ENCODE peak calls at places on chromosomes 1 and 21, in five cellular contexts. L is heart right ventricle, G is body of pancreas, D is colonic mucosa, W is sigmoid colon. K is an unnamed sample.
A peak's percentile ranks its signal among the peaks of the same experiment; 100 is the strongest.

GRCh38 chr1:8985915-8986813 is 40.1 kb downstream of the SLC2A7 start:
- DNase-seq in D (peak; percentile 82), W (peak; percentile 95), G (peak; percentile 84), L (peak; percentile 80), K (no peak)

GRCh38 chr1:9371391-9371935 is 78.8 kb downstream of the SPSB1 start:
- DNase-seq in L (peak; percentile 44), D (peak; percentile 33), W (peak; percentile 92), G (peak; percentile 42), K (no peak)

GRCh38 chr1:182248721-182249120 is 142.9 kb downstream of the GLUL start:
- DNase-seq in D (no peak), G (no peak), W (no peak), L (no peak), K (no peak)

GRCh38 chr1:241356187-241356518 is 852 bp downstream of the RGS7 start:
- DNase-seq in L (no peak), W (no peak), G (no peak), D (no peak), K (no peak)

GRCh38 chr1:151718011-151718431 is 1.4 kb upstream of the CELF3 start:
- DNase-seq in D (no peak), G (no peak), L (no peak), W (no peak), K (no peak)

GRCh38 chr1:1430114-1430982 is 5.1 kb upstream of the VWA1 start:
- DNase-seq in L (peak; percentile 89), W (peak; percentile 92), D (peak; percentile 60), G (peak; percentile 88), K (no peak)

GRCh38 chr1:51578383-51579109 is 38.3 kb upstream of the OSBPL9 start:
- DNase-seq in L (no peak), D (no peak), W (no peak), G (peak; percentile 4), K (peak; percentile 42)

GRCh38 chr1:201028473-201028889 is 5.0 kb upstream of the KIF21B start:
- DNase-seq in W (no peak), L (no peak), G (peak; percentile 65), D (peak; percentile 86), K (peak; percentile 21)

GRCh38 chr1:198047913-198048312 is 108.9 kb upstream of the NEK7 start:
- DNase-seq in L (no peak), G (no peak), W (no peak), D (no peak), K (no peak)

GRCh38 chr1:28602536-28603439 is 10.7 kb downstream of the RAB42 start:
- DNase-seq in L (no peak), W (peak; percentile 75), G (peak; percentile 74), D (peak; percentile 65), K (peak; percentile 68)

GRCh38 chr21:31397515-31397926 is 53.5 kb upstream of the TIAM1 start:
- DNase-seq in G (no peak), W (no peak), L (no peak), D (peak; percentile 21), K (peak; percentile 21)

GRCh38 chr1:151828931-151829330 is 2.7 kb downstream of the RORC start:
- DNase-seq in D (peak; percentile 57), G (peak; percentile 53), L (peak; percentile 45), W (no peak), K (no peak)

GRCh38 chr1:145877923-145878486 is 7.7 kb downstream of the ANKRD35 start:
- DNase-seq in D (no peak), G (no peak), L (no peak), W (no peak), K (no peak)

GRCh38 chr1:83508485-83509151 is 490.3 kb downstream of the TTLL7 start:
- DNase-seq in G (peak; percentile 36), W (no peak), L (no peak), D (no peak), K (no peak)

GRCh38 chr1:178094752-178095645 is 1.1 kb downstream of the RASAL2 start:
- DNase-seq in G (no peak), W (no peak), D (no peak), L (no peak), K (no peak)

GRCh38 chr1:41493626-41494350 is 9.3 kb upstream of the EDN2 start:
- DNase-seq in W (no peak), L (no peak), G (no peak), D (no peak), K (no peak)

GRCh38 chr1:236536540-236536939 is 12.8 kb downstream of the LGALS8 start:
- DNase-seq in G (peak; percentile 43), L (no peak), W (no peak), D (no peak), K (no peak)

GRCh38 chr1:65109515-65109914 is 38.5 kb upstream of the AK4 start:
- DNase-seq in W (no peak), G (no peak), D (no peak), L (no peak), K (no peak)

GRCh38 chr1:11704691-11705475 is 13.4 kb downstream of the DRAXIN start:
- DNase-seq in W (no peak), L (no peak), D (no peak), G (no peak), K (no peak)

GRCh38 chr1:221122501-221122900 is 243.3 kb downstream of the HLX start:
- DNase-seq in L (no peak), G (no peak), W (no peak), D (no peak), K (no peak)

GRCh38 chr1:202439308-202439707 is 90.8 kb downstream of the PPP1R12B start:
- DNase-seq in G (no peak), D (no peak), L (no peak), W (no peak), K (no peak)

GRCh38 chr1:12075195-12076114 is 12.4 kb downstream of the TNFRSF8 start:
- DNase-seq in D (no peak), G (peak; percentile 33), L (no peak), W (no peak), K (no peak)

GRCh38 chr1:18951818-18952391 is 4.6 kb downstream of the IFFO2 start:
- DNase-seq in G (no peak), L (no peak), W (no peak), D (no peak), K (no peak)

GRCh38 chr1:15849775-15850449 is 2.4 kb downstream of the SPEN start:
- DNase-seq in G (peak; percentile 61), D (peak; percentile 62), L (no peak), W (peak; percentile 73), K (peak; percentile 45)

GRCh38 chr1:229271448-229272120 is 673 bp downstream of the RAB4A start:
- DNase-seq in G (peak; percentile 27), W (no peak), D (peak; percentile 49), L (no peak), K (peak; percentile 71)

GRCh38 chr21:15276243-15276642 is 211.4 kb upstream of the NRIP1 start:
- DNase-seq in W (no peak), D (no peak), L (no peak), G (peak; percentile 69), K (no peak)

DNA sequence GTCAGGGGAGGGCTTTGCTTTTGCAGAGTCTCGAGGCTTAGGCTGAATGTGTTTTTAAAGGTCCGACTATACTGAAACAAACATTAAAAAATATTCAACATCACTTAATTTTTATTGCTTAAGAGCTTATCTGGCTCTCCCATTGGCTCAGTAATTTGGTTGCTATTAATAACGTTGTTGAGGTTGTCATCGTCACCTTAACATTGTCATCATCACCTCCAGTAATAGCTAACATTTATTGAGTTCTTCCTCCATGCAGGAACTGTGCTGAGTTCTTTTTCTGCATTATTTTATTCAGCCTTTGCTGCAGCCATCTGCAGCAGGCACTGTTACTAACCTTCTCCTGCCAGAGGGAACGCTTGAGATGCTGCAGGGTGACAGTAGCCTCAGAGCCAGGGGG is 40.1 kb downstream of the ADARB1 start:
- DNase-seq in W (no peak), D (no peak), L (no peak), G (no peak), K (no peak)
- H3K4me1 ChIP-seq in W (peaks cover 59% of the 10 kb centered on the region), D (no peaks in the 10 kb centered on the region), L (peaks cover 70% of the 10 kb centered on the region), G (no peaks in the 10 kb centered on the region), K (peaks cover 37% of the 10 kb centered on the region)

GRCh38 chr1:156579472-156579871 is at the start of gene TTC24:
- DNase-seq in D (no peak), W (peak; percentile 6), G (no peak), L (no peak), K (no peak)

GRCh38 chr1:156584813-156585212 is 5.3 kb downstream of the TTC24 start:
- DNase-seq in D (no peak), L (no peak), W (no peak), G (no peak), K (peak; percentile 67)

GRCh38 chr1:156582388-156583022 is 3.0 kb downstream of the TTC24 start:
- DNase-seq in D (no peak), L (no peak), W (no peak), G (no peak), K (peak; percentile 74)

GRCh38 chr1:156583821-156584622 is 4.5 kb downstream of the TTC24 start:
- DNase-seq in L (no peak), W (peak; percentile 87), D (peak; percentile 84), G (peak; percentile 84), K (peak; percentile 90)

DNA sequence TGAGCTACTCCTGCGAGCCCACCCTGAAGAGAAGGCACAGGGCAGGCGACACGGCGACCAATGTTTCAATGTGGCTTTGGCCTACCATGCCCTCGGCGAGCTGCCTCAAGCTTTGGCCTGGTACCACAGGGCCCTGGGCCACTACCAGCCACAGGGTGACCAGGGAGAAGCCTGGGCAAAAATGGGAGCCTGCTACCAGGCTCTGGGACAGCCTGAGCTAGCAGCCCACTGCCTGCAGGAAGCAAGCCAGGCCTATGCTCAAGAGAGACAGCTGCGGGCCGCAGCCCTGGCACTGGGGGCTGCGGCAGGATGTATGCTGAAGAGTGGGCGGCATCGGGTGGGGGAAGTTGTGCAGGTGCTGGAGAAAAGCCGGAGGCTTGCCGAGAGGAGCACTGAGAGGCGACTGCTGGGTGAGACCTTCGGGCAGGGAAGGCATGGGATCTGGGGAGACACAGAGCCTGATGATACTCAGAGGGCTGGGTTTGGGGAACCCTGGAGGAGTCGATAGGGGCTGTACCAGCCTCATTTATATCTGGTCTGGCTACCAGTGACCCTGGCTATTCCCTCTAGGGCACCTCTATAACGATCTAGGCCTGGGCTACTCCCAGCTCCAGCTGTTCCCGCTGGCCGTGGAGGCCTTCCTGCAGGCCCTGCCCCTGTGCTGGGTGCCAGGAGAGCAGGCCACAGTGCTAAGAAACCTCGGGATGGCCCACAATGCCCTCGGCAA is 2.3 kb downstream of the TTC24 start:
- DNase-seq in D (no peak), L (no peak), W (peak; percentile 47), G (no peak), K (peak; percentile 83)
- H3K4me1 ChIP-seq in D (no peaks in the 10 kb centered on the region), L (peaks cover 4% of the 10 kb centered on the region), W (no peaks in the 10 kb centered on the region), G (no peaks in the 10 kb centered on the region), K (peaks cover 39% of the 10 kb centered on the region)

DNA sequence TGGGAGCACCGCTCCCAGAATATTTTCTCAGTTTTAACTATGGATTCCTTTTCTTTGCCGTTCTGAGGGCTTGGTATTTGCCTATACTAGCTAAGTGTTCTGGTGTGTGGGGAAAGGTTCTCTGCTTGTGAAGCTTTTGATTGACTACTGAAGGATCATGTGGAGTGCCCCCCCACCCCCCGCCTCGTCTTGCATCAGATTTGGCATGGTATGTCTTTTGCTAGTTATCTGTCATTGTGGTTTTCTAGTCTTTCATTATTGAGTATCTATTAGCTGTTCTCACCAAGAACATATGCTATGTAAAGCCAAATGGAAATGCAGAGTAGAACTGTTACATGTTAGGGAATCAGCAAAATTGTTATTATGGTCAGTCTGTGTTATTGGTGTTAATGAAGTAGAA is 58.3 kb downstream of the MACF1 start:
- DNase-seq in L (no peak), W (no peak), D (no peak), G (no peak), K (no peak)
- H3K4me1 ChIP-seq in L (peaks cover 37% of the 10 kb centered on the region), W (peaks cover 45% of the 10 kb centered on the region), D (no peaks in the 10 kb centered on the region), G (peaks cover 2% of the 10 kb centered on the region), K (peaks cover 45% of the 10 kb centered on the region)

DNA sequence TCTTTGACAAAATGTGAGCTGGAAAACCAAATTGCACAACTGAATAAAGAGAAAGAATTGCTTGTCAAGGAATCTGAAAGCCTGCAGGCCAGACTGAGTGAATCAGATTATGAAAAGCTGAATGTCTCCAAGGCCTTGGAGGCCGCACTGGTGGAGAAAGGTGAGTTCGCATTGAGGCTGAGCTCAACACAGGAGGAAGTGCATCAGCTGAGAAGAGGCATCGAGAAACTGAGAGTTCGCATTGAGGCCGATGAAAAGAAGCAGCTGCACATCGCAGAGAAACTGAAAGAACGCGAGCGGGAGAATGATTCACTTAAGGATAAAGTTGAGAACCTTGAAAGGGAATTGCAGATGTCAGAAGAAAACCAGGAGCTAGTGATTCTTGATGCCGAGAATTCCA is 42.7 kb downstream of the CENPF start:
- DNase-seq in L (no peak), W (no peak), D (no peak), G (no peak), K (no peak)
- H3K4me1 ChIP-seq in L (no peaks in the 10 kb centered on the region), W (no peaks in the 10 kb centered on the region), D (no peaks in the 10 kb centered on the region), G (no peaks in the 10 kb centered on the region), K (peaks cover 5% of the 10 kb centered on the region)